ENCODE peak calls at places on chromosomes 5 and 9, in eight cellular contexts. I is AG04450; Z is uterus; W is HEK293T; L is H7; J is stimulated activated CD4-positive, alpha-beta T cell treated with anti-CD3 and anti-CD28 coated beads, Interleukin-2, amount 100 ng/mL, for 24 hours; R is cardiac fibroblast; N is activated T-cell treated with anti-CD3 and anti-CD28 coated beads, Interleukin-2, amount 50 U/mL, for 24 hours. H is an unnamed sample.
A peak's percentile ranks its signal among the peaks of the same experiment; 100 is the strongest.

GRCh38 chr9:86369810-86370209 is 15.6 kb upstream of the TUT7 start:
- DNase-seq in I (no peak), Z (no peak), W (no peak), L (no peak), J (no peak), R (peak; percentile 53), N (no peak), H (no peak)

GRCh38 chr5:78830647-78831046 is 154.5 kb downstream of the ARSB start:
- DNase-seq in I (no peak), Z (no peak), W (no peak), L (no peak), J (no peak), R (no peak), N (no peak), H (no peak)

GRCh38 chr5:61132559-61132958 is 29.7 kb downstream of the SMIM15 start:
- DNase-seq in I (peak; percentile 15), Z (no peak), W (no peak), L (no peak), J (no peak), R (peak; percentile 9), N (no peak), H (no peak)

GRCh38 chr5:87410941-87411340 is 1.8 kb downstream of the CCNH start:
- DNase-seq in I (no peak), Z (no peak), W (no peak), L (no peak), J (no peak), R (peak; percentile 86), N (no peak), H (no peak)

GRCh38 chr9:133703571-133704399 is 34.4 kb downstream of the SARDH start:
- DNase-seq in I (no peak), Z (no peak), W (no peak), L (no peak), J (no peak), R (no peak), N (no peak), H (no peak)

GRCh38 chr9:118463419-118463818 is 759.2 kb downstream of the TLR4 start:
- DNase-seq in I (no peak), Z (no peak), W (no peak), L (no peak), J (no peak), R (no peak), N (no peak), H (no peak)

GRCh38 chr9:133460405-133461175 is 812 bp downstream of the CACFD1 start:
- DNase-seq in I (no peak), Z (peak; percentile 73), W (no peak), L (no peak), J (peak; percentile 14), R (no peak), N (no peak), H (no peak)

GRCh38 chr5:134370306-134370870 is 981 bp upstream of the UBE2B start:
- DNase-seq in I (no peak), Z (no peak), W (no peak), L (no peak), J (no peak), R (peak; percentile 35), N (peak; percentile 38), H (no peak)

GRCh38 chr9:106921341-106921899 is 58.5 kb downstream of the ZNF462 start:
- DNase-seq in I (peak; percentile 32), Z (peak; percentile 66), W (peak; percentile 56), L (no peak), J (no peak), R (peak; percentile 50), N (no peak), H (no peak)

GRCh38 chr9:107637421-107638420 is 148.2 kb upstream of the KLF4 start:
- DNase-seq in I (peak; percentile 95), Z (peak; percentile 99), W (no peak), L (peak; percentile 91), J (no peak), R (peak; percentile 99), N (no peak), H (no peak)

GRCh38 chr5:8864053-8864452 is 681.8 kb downstream of the SEMA5A start:
- DNase-seq in I (no peak), Z (no peak), W (no peak), L (peak; percentile 36), J (no peak), R (peak; percentile 60), N (no peak), H (no peak)

GRCh38 chr5:12392246-12392645 is 488.0 kb upstream of the CTNND2 start:
- DNase-seq in I (no peak), Z (no peak), W (no peak), L (no peak), J (no peak), R (no peak), N (no peak), H (no peak)

GRCh38 chr5:153516503-153516902 is 26.0 kb downstream of the GRIA1 start:
- DNase-seq in I (no peak), Z (no peak), W (no peak), L (peak; percentile 13), J (no peak), R (no peak), N (no peak), H (no peak)

GRCh38 chr5:99320461-99320860 is 391.7 kb upstream of the CHD1 start:
- DNase-seq in I (no peak), Z (no peak), W (peak; percentile 7), L (peak; percentile 2), J (no peak), R (no peak), N (no peak), H (no peak)

GRCh38 chr9:100473271-100474081 is 527 bp downstream of the TMEFF1 start:
- DNase-seq in I (no peak), Z (no peak), W (peak; percentile 55), L (peak; percentile 79), J (peak; percentile 55), R (peak; percentile 22), N (peak; percentile 59), H (peak; percentile 73)

H was measured in activated CD8-positive, alpha-beta memory T cell treated with anti-CD3 and anti-CD28 coated beads, Interleukin-2, amount 50 U/mL, for 48 hours.